ENCODE peak calls at places on chromosomes 3 and 15, in five cellular contexts. V, L, M, I and S are unnamed samples.

GRCh38 chr15:40912478-40912877 is 16.7 kb upstream of the DLL4 start:
- DNase-seq in M (no peak), L (no peak), V (no peak), I (no peak), S (no peak)

GRCh38 chr15:68487087-68487843 is 55.3 kb upstream of the ITGA11 start:
- DNase-seq in I (no peak), V (no peak), M (no peak), L (no peak), S (no peak)

GRCh38 chr15:100373037-100373896 is 31.5 kb upstream of the ADAMTS17 start:
- DNase-seq in L (no peak), M (peak), I (no peak), V (no peak), S (peak)

GRCh38 chr15:63597033-63597790 is at the start of gene FBXL22:
- DNase-seq in I (no peak), V (no peak), M (no peak), L (no peak), S (no peak)

GRCh38 chr3:70028311-70028710 is 28.8 kb downstream of the SAMMSON start:
- DNase-seq in I (no peak), V (no peak), L (no peak), M (no peak), S (no peak)

GRCh38 chr3:104669083-104669482 is 697.6 kb upstream of the ALCAM start:
- DNase-seq in I (no peak), M (no peak), L (no peak), V (no peak), S (no peak)

GRCh38 chr3:42884324-42884723 is 8.6 kb upstream of the CYP8B1 start:
- DNase-seq in I (no peak), M (no peak), V (no peak), L (no peak), S (no peak)

GRCh38 chr3:140343709-140344417 is 334.0 kb upstream of the TRIM42 start:
- DNase-seq in I (no peak), L (no peak), V (no peak), M (no peak), S (no peak)

DNA sequence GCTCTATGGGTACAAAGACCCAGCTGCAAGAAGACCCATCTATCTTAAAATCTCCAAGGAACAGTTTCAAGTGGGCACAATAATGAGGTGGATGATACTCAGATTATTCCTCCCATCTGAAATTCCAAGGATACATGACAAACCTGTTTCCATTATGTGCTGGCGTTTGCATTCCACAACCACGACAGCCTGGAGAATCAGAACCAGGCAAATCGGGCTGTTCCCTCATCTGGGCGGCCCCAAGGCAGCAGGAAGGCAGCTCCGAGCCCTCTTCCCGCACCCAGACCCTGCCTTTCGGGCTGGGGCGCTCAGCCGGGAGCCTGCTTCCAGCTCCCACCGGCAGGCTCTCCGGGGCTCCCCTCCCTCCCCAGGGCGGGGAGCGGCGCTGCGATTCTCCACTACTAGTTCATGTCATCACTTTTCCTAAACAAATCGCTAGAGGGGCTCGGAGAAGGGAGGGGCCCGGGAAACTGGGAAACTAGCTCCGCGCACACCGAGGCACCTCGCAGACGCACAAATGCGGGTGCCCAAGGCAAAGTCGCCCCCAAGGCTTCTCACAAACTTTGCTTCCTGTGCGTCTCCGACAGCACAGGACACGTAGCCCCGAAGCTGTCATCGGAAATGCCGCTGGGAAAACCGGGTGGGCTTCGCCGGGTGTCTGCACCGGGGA is at the start of gene MGLL:
- DNase-seq in M (peak), L (no peak), I (peak), V (no peak), S (peak)
- TF ChIP-seq CTCF in M (no peak), L (no peak), I (no peak), V (no peak), S (no peak)

GRCh38 chr3:184491011-184491576 is 70.5 kb upstream of the EPHB3 start:
- DNase-seq in L (no peak), M (no peak), I (no peak), V (no peak), S (no peak)
- TF ChIP-seq CTCF in L (no peak), M (no peak), I (no peak), V (no peak), S (no peak)

GRCh38 chr15:73081321-73081958 is 29.2 kb downstream of the NEO1 start:
- DNase-seq in M (no peak), V (no peak), L (peak), I (peak), S (no peak)
- TF ChIP-seq CTCF in M (peak), V (peak), L (peak), I (peak), S (peak)

GRCh38 chr15:70853855-70854668 is at the start of gene LARP6:
- DNase-seq in M (peak), L (peak), I (peak), V (peak), S (peak)

GRCh38 chr15:70853270-70853854 is 595 bp downstream of the LARP6 start:
- DNase-seq in I (peak), V (no peak), L (peak), M (peak), S (peak)

GRCh38 chr15:70856177-70856883 is 2.4 kb upstream of the LARP6 start:
- DNase-seq in I (no peak), L (no peak), M (no peak), V (no peak), S (no peak)

GRCh38 chr15:70855764-70856163 is 1.8 kb upstream of the LARP6 start:
- DNase-seq in M (no peak), I (no peak), V (no peak), L (no peak), S (no peak)

DNA sequence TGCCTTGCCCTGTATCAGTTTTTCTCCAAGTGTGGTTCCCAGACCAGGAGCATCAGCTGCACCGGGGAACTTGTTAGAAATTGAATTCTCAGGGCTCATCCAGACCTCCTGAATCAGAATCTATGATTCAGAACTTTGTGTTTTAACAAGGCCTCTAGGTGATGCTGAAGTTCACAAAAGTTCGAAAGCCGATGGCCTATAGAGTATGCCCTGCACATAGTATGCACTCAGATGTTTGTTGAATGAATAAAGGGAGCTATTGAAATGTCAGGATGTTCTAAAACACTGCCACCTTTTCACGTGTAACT is 666 bp upstream of the LARP6 start:
- DNase-seq in I (no peak), L (peak), V (no peak), M (no peak), S (no peak)
- TF ChIP-seq CTCF in I (no peak), L (no peak), V (no peak), M (no peak), S (no peak)

DNA sequence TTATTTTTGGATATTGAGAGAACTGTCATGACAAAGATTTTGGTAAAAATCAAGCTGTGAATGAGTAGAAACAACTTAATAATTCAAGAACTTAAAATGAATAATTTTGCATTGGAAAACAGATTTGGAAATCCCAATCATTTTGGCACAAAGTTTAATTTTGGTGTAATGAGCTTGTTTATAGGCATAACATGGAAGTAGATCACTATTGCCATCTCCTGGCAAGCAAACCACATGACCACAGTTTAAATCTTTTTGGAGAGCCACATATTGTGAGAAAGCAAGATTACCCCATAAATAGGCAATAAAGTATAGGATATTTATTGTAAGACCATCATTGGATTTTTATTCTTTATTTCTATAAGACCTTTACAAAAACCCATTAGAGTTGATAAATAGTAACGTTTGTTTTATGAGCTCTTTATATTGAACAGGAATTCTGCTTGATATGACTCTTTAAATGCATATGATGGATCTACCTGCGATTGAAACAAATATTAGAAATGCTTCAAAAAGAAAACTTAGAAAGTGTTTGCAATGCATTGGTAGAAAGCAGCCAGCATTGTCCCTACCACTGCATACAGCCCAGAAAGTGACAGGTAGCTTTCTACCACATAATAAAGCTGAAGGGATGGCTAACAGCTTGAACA is 766.9 kb downstream of the TBL1XR1 start:
- DNase-seq in V (no peak), M (peak), I (no peak), L (peak), S (peak)
- TF ChIP-seq CTCF in V (peak), M (peak), I (peak), L (peak), S (peak)

GRCh38 chr3:58241321-58242044 is 3.9 kb downstream of the ABHD6 start:
- DNase-seq in I (no peak), M (no peak), V (no peak), L (no peak), S (no peak)
- TF ChIP-seq CTCF in I (no peak), M (no peak), V (no peak), L (no peak), S (no peak)

DNA sequence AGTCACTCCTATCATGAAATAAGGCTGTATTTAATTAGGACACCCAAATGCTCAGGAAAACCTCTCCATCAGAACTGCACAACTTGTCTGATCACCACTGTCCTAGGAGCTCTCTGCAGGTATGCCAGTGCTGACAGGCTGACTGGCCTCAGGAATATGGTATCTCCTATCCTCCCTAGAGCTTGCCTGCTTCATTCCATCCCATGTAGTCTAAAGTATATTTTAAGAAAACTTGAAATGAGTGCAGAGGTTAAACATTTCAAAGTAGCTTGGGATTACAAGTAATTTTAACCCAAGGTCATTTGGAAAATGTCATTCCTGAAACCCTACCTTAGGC is 23.7 kb downstream of the FILIP1L start:
- DNase-seq in I (no peak), L (no peak), V (no peak), M (no peak), S (no peak)
- TF ChIP-seq CTCF in I (no peak), L (no peak), V (no peak), M (no peak), S (peak)